ENCODE peak calls at places on chromosomes 16 and 17, in eight cellular contexts. Q is A673; J is GM10248; T is AML-193; U is WTC11; N is stimulated activated naive CD4-positive, alpha-beta T cell; F is skeletal muscle cell; Z is Karpas-422. E is an unnamed sample.

GRCh38 chr16:69106491-69107291 is 1.2 kb downstream of the HAS3 start:
- DNase-seq in Q (peak; percentile 26), J (peak; percentile 50), T (no peak), U (peak; percentile 62), N (no peak), F (no peak), Z (no peak), E (no peak)

GRCh38 chr17:58254803-58255202 is 16.4 kb downstream of the LPO start:
- DNase-seq in Q (no peak), J (no peak), T (no peak), U (peak; percentile 65), N (no peak), F (no peak), Z (no peak), E (no peak)

GRCh38 chr17:9928601-9929341 is 23.7 kb upstream of the RCVRN start:
- DNase-seq in Q (peak; percentile 31), J (no peak), T (no peak), U (peak; percentile 72), N (no peak), F (peak; percentile 42), Z (peak; percentile 72), E (no peak)

GRCh38 chr16:83928341-83929055 is 24.5 kb upstream of the OSGIN1 start:
- DNase-seq in Q (no peak), J (no peak), T (no peak), U (no peak), N (no peak), F (peak; percentile 82), Z (no peak), E (no peak)

GRCh38 chr17:4476017-4476416 is 22.7 kb upstream of the SPNS2 start:
- DNase-seq in Q (no peak), J (no peak), T (no peak), U (no peak), N (no peak), F (no peak), Z (no peak), E (no peak)

GRCh38 chr16:86067936-86068335 is 169.0 kb downstream of the IRF8 start:
- DNase-seq in Q (no peak), J (no peak), T (no peak), U (no peak), N (no peak), F (no peak), Z (no peak), E (no peak)

GRCh38 chr16:11310997-11311561 is 29.9 kb upstream of the PRM1 start:
- DNase-seq in Q (no peak), J (peak; percentile 68), T (peak; percentile 20), U (no peak), N (no peak), F (no peak), Z (peak; percentile 68), E (no peak)

GRCh38 chr17:5929721-5930120 is 140.5 kb upstream of the WSCD1 start:
- DNase-seq in Q (no peak), J (no peak), T (no peak), U (no peak), N (no peak), F (no peak), Z (no peak), E (no peak)

GRCh38 chr16:4744758-4745569 is 10.6 kb downstream of the DNAAF8 start:
- DNase-seq in Q (no peak), J (no peak), T (no peak), U (no peak), N (no peak), F (no peak), Z (peak; percentile 54), E (no peak)

GRCh38 chr17:42670199-42670924 is 6.4 kb downstream of the PLEKHH3 start:
- DNase-seq in Q (no peak), J (peak; percentile 78), T (no peak), U (peak; percentile 71), N (peak; percentile 40), F (no peak), Z (no peak), E (no peak)

GRCh38 chr17:20059728-20060188 is 50.6 kb downstream of the SPECC1 start:
- DNase-seq in Q (no peak), J (peak; percentile 47), T (peak; percentile 22), U (no peak), N (no peak), F (no peak), Z (no peak), E (no peak)

E was measured in effector CD4-positive, alpha-beta T cell.